ENCODE peak calls at places on chromosomes 11 and 22, in four cellular contexts. N is trophoblast cell; C is CD8-positive, alpha-beta T cell; K is tibial artery. L is an unnamed sample. For H3K36me3, the result is how much of the 10 kb centered on the place peaks cover.

GRCh38 chr11:20762980-20763379 is 93.6 kb downstream of the NELL1 start:
- DNase-seq in N (no peak), C (no peak), K (no peak), L (no peak)

GRCh38 chr22:37496651-37497599 is 10.7 kb upstream of the MFNG start:
- DNase-seq in N (no peak), C (no peak), K (no peak), L (no peak)

GRCh38 chr22:36546092-36546804 is 17.3 kb upstream of the EIF3D start:
- DNase-seq in N (no peak), C (peak), K (no peak), L (peak)

GRCh38 chr11:116224889-116225200 is 547.9 kb downstream of the BUD13 start:
- DNase-seq in N (no peak), C (no peak), K (no peak), L (no peak)

GRCh38 chr11:134418119-134418840 is 6.2 kb upstream of the B3GAT1 start:
- DNase-seq in N (peak), C (no peak), K (no peak), L (no peak)

GRCh38 chr11:100632970-100633452 is 54.1 kb upstream of the ARHGAP42 start:
- DNase-seq in N (no peak), C (no peak), K (no peak), L (peak)

GRCh38 chr22:35330258-35330861 is 30.7 kb downstream of the TOM1 start:
- DNase-seq in N (peak), C (peak), K (peak), L (peak)

GRCh38 chr22:50146440-50147228 is 23.9 kb upstream of the PANX2 start:
- DNase-seq in N (peak), C (no peak), K (no peak), L (peak)

GRCh38 chr11:18100926-18101656 is 4.8 kb downstream of the SAAL1 start:
- DNase-seq in N (no peak), C (no peak), K (no peak), L (no peak)
- H3K36me3 ChIP-seq in N (under half), C (under half), K (under half), L (under half)

GRCh38 chr22:31826443-31826842 is 72.6 kb downstream of the DEPDC5 start:
- DNase-seq in N (no peak), C (no peak), K (no peak), L (no peak)

GRCh38 chr22:31825513-31825912 is 71.7 kb downstream of the DEPDC5 start:
- DNase-seq in N (no peak), C (no peak), K (no peak), L (no peak)

GRCh38 chr22:31830721-31831070 is 76.9 kb downstream of the DEPDC5 start:
- DNase-seq in N (no peak), C (no peak), K (no peak), L (no peak)

GRCh38 chr22:31828739-31829138 is 74.9 kb downstream of the DEPDC5 start:
- DNase-seq in N (no peak), C (no peak), K (no peak), L (no peak)

DNA sequence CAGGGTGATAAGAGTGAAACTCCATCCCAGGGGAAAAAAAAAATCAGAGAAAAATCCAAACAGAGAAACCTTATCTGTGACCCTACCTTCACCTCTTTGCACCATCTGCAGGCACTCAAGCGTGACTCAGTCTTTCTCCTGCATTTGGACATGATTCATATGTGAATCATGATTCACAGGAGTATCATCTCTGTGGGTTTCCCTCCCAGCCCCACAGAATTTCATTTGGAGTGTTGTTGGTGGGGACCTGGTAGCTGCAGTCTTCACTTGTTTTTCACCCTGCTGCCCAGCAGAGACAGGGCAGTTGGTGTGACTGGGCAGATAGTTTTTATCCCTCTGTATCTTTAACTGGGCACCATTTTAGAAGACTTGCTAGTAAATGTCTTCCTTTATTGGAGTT is 75.7 kb downstream of the DEPDC5 start:
- DNase-seq in N (peak), C (no peak), K (no peak), L (no peak)
- H3K36me3 ChIP-seq in N (under half), C (under half), K (half or more), L (under half)

GRCh38 chr11:1763336-1763795 is 361 bp downstream of the CTSD start:
- DNase-seq in N (no peak), C (no peak), K (no peak), L (no peak)

GRCh38 chr11:1761857-1762536 is 1.7 kb downstream of the CTSD start:
- DNase-seq in N (no peak), C (no peak), K (no peak), L (no peak)

GRCh38 chr11:1762537-1763302 is 1.0 kb downstream of the CTSD start:
- DNase-seq in N (no peak), C (no peak), K (peak), L (peak)

GRCh38 chr11:1765871-1766718 is 2.4 kb upstream of the CTSD start:
- DNase-seq in N (no peak), C (peak), K (peak), L (no peak)

DNA sequence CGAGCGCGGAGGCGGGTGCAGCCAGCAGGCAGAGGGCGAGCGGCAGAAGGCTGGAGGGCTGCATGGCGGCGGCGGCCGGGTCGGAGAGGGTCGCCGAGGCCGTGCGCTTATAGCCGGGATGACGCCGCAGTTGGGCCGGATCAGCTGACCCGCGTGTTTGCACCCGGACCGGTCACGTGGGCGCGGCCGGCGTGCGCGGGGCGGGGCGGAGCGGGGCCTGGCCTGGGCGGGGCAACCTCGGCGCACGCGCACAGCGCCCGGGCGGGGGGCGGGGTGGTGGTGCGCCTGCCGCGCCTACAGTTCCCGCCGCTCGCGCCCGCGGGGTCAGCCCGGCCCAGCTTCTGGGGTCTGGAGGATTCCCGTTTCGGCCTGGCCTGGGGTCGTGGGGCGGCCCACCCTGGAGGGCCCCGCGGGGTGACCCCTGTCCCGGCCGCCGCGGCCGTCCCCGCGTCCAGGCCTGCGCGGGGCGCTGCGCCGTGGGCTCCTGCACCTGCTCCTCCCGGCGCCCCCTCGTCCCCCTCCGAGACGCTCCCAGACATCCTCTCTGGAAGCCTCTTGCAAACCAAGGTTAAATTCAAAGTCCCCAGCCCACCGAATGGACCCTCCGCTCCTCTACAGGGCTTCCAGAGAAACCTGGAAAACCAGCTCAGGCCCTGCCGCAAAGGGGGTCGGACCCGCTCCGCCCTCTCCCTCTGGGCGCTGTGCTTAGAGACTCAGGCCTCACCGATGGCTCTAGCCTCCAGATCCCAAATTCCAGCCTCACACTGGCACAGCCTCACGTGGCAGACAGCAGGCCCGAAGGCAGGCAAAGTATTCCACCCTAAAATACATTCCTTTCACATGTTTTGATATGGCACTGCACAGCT is at the start of gene CTSD:
- DNase-seq in N (peak), C (peak), K (peak), L (peak)
- H3K36me3 ChIP-seq in N (under half), C (under half), K (under half), L (under half)

GRCh38 chr11:96001037-96001436 is 77.1 kb upstream of the MTMR2 start:
- DNase-seq in N (no peak), C (no peak), K (peak), L (peak)

GRCh38 chr11:96000064-96000463 is 76.2 kb upstream of the MTMR2 start:
- DNase-seq in N (no peak), C (no peak), K (no peak), L (no peak)

GRCh38 chr11:96004862-96005261 is 81.0 kb upstream of the MTMR2 start:
- DNase-seq in N (no peak), C (no peak), K (no peak), L (no peak)

GRCh38 chr11:96002339-96002738 is 78.4 kb upstream of the MTMR2 start:
- DNase-seq in N (no peak), C (no peak), K (no peak), L (no peak)

GRCh38 chr11:96002754-96003290 is 78.9 kb upstream of the MTMR2 start:
- DNase-seq in N (no peak), C (no peak), K (no peak), L (no peak)
- H3K36me3 ChIP-seq in N (under half), C (under half), K (under half), L (under half)

GRCh38 chr11:94805994-94806393 is 37.8 kb downstream of the AMOTL1 start:
- DNase-seq in N (no peak), C (no peak), K (no peak), L (no peak)
- H3K36me3 ChIP-seq in N (under half), C (under half), K (under half), L (under half)

GRCh38 chr11:12170984-12171383 is 60.6 kb downstream of the MICAL2 start:
- DNase-seq in N (no peak), C (no peak), K (peak), L (no peak)
- H3K36me3 ChIP-seq in N (under half), C (under half), K (under half), L (under half)

DNA sequence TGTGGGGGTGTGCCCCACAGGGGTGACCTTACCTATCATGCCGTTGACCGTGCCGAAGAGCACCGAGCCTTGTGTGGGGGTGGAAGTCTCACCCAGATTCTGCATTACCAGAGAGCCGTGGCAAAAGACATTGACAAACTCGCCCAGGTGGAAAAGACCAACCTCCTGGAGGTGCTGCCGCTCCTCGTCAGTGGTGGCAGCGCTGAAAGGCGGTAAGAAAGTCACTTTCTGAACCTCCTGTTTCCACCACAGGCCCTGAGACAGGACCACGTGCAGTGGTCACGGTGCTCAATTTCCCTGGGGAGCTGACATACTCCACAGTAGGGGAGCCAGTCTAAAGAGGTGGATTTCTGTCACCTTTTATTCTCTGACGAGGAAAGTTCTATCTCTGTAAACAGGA is 7.4 kb upstream of the VWCE start:
- DNase-seq in N (no peak), C (no peak), K (no peak), L (no peak)
- H3K36me3 ChIP-seq in N (half or more), C (under half), K (half or more), L (half or more)

GRCh38 chr11:62737196-62737595 is 8.9 kb downstream of the TTC9C start:
- DNase-seq in N (no peak), C (no peak), K (no peak), L (no peak)
- H3K36me3 ChIP-seq in N (under half), C (under half), K (half or more), L (half or more)

GRCh38 chr11:93730108-93731107 is 10.9 kb downstream of the TAF1D start:
- DNase-seq in N (no peak), C (no peak), K (no peak), L (no peak)
- H3K36me3 ChIP-seq in N (under half), C (under half), K (half or more), L (half or more)

GRCh38 chr22:30430933-30431332 is 5.4 kb downstream of the MTFP1 start:
- DNase-seq in N (no peak), C (no peak), K (no peak), L (no peak)
- H3K36me3 ChIP-seq in N (under half), C (under half), K (under half), L (under half)

L was measured in transverse colon.